ENCODE peak calls at places on chromosomes 16 and 17, in ten cellular contexts. T, C, F, Z, R, M, X, K, A and S are unnamed samples.

GRCh38 chr16:67294927-67295326 is 15.6 kb downstream of the PLEKHG4 start:
- DNase-seq in T (no peak), C (no peak), F (no peak), Z (no peak), R (no peak), M (no peak), X (no peak), K (no peak), A (no peak), S (no peak)

GRCh38 chr16:54285414-54286066 is 1.0 kb downstream of the IRX3 start:
- DNase-seq in T (no peak), C (peak; percentile 38), F (no peak), Z (peak; percentile 80), R (peak; percentile 71), M (no peak), X (no peak), K (peak; percentile 35), A (no peak), S (no peak)

GRCh38 chr17:71019699-71020098 is 850.4 kb downstream of the KCNJ2 start:
- DNase-seq in T (no peak), C (no peak), F (no peak), Z (no peak), R (no peak), M (no peak), X (no peak), K (no peak), A (no peak), S (no peak)

GRCh38 chr17:81599719-81600486 is 37.0 kb downstream of the NPLOC4 start:
- DNase-seq in T (no peak), C (no peak), F (no peak), Z (no peak), R (no peak), M (no peak), X (no peak), K (no peak), A (no peak), S (no peak)

GRCh38 chr17:82531431-82531881 is 11.9 kb downstream of the FOXK2 start:
- DNase-seq in T (no peak), C (no peak), F (no peak), Z (no peak), R (peak; percentile 61), M (peak; percentile 83), X (no peak), K (no peak), A (no peak), S (no peak)

GRCh38 chr17:55402374-55402773 is 19.3 kb downstream of the MMD start:
- DNase-seq in T (no peak), C (no peak), F (peak; percentile 6), Z (no peak), R (peak; percentile 35), M (peak; percentile 88), X (no peak), K (no peak), A (no peak), S (no peak)

GRCh38 chr16:66007717-66008116 is 358.8 kb upstream of the CDH5 start:
- DNase-seq in T (no peak), C (no peak), F (no peak), Z (no peak), R (no peak), M (peak; percentile 71), X (no peak), K (no peak), A (no peak), S (no peak)

GRCh38 chr16:19559242-19559910 is 3.9 kb downstream of the VPS35L start:
- DNase-seq in T (peak; percentile 82), C (peak; percentile 58), F (peak; percentile 51), Z (peak; percentile 40), R (peak; percentile 20), M (peak; percentile 74), X (no peak), K (peak; percentile 59), A (no peak), S (peak; percentile 34)

GRCh38 chr17:50647187-50647586 is 12.5 kb downstream of the ABCC3 start:
- DNase-seq in T (no peak), C (no peak), F (no peak), Z (no peak), R (no peak), M (no peak), X (no peak), K (no peak), A (no peak), S (no peak)

DNA sequence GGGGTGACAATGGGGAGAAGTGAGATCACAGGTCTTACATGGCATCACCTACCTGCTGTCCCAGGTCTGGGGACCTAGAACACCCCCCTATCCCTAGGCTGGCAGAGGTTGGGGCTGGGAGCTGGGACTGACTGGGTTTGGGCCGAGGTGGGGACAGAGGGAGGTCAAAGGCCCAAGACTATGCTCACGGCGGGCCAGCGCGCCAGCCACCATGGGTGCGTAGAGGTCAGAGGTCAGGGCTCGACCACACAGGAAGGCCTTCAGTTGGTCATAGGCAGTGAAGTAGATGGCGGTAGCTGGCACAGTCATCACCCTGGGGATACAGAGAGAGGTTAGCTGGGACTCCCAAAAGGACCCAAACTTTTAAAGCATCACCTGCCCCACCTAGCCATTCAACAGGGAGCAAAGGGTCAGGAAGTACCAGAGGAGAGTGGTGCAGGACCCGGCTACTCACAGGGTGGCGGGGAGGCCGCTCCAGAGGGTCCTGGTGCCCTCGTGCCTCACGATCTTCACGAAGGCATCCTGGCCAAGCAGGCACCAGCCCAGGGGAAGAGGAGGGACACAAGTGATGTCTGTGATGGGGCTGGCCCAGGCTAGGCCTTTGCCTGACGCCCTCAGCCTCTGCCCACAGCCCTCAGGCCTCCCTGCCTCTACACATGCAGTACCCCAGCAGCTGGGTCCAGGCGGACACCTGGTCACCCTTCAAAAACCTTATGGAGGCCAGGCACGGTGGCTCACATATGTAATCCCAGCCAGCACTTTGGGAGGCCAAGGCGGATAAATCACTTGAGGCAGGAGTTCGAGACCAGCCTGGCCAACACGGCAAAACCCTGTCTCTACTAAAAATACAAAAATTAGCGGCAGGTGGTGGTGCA is 3.1 kb downstream of the SLC25A39 start:
- DNase-seq in T (no peak), C (no peak), F (no peak), Z (no peak), R (no peak), M (no peak), X (no peak), K (no peak), A (no peak), S (no peak)
- H3K9ac ChIP-seq in T (no peak overlapping the region), C (no peak overlapping the region), F (no peak overlapping the region), Z (no peak overlapping the region), R (no peak overlapping the region), M (no peak overlapping the region), X (peak overlapping the region; percentile 27), K (peak overlapping the region; percentile 30), A (no peak overlapping the region), S (no peak overlapping the region)

DNA sequence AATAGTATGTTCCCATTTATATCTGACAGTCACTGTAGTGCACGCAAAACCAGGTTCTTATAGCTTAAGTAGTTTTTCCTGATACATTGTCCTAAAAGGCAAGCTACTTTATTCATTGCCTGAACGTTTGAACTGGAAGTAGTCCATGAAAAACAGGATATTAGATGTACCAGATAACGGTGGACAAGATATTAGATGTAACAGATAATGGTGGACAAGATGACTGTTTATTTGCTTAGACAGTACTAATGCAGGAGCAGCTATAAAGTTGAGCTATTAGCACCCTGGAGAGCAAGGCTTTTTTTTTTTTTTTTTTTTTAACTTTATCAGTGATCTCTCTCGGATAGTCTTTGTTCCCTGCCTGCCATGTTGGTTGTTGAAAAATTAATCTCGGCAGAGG is 17.5 kb upstream of the TBKBP1 start:
- DNase-seq in T (no peak), C (no peak), F (no peak), Z (no peak), R (no peak), M (no peak), X (no peak), K (no peak), A (no peak), S (no peak)
- H3K9ac ChIP-seq in T (no peak overlapping the region), C (no peak overlapping the region), F (no peak overlapping the region), Z (no peak overlapping the region), R (no peak overlapping the region), M (no peak overlapping the region), X (no peak overlapping the region), K (no peak overlapping the region), A (no peak overlapping the region), S (no peak overlapping the region)

GRCh38 chr17:75753514-75754377 is 11.2 kb downstream of the GALK1 start:
- DNase-seq in T (peak; percentile 90), C (peak; percentile 67), F (no peak), Z (peak; percentile 98), R (no peak), M (no peak), X (no peak), K (peak; percentile 63), A (no peak), S (peak; percentile 48)
- H3K9ac ChIP-seq in T (peak overlapping the region; percentile 70), C (peak overlapping the region; percentile 75), F (no peak overlapping the region), Z (peak overlapping the region; percentile 46), R (no peak overlapping the region), M (no peak overlapping the region), X (peak overlapping the region; percentile 70), K (peak overlapping the region; percentile 84), A (peak overlapping the region; percentile 15), S (peak overlapping the region; percentile 53)

DNA sequence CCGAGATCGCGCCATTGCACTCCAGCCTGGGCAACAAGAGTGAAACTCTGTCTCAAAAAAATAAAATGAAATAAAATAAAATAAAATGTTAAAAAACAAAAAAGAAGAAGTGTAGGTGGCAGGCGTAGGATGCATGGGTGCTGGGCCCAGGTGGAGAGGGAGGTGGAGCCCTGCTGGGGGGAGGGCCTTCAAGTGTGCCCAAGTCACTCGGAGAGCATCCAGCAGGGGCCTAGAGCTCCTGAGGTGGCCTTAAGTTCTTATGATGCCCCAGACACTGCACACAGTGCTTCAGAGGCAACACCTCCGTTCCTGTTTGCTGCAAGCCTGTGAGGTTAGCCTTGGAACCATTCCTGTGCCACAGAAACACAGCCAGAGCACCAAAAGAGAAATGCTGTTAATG is 23.2 kb downstream of the IL4R start:
- DNase-seq in T (no peak), C (no peak), F (no peak), Z (no peak), R (no peak), M (no peak), X (no peak), K (no peak), A (no peak), S (no peak)
- H3K9ac ChIP-seq in T (no peak overlapping the region), C (no peak overlapping the region), F (no peak overlapping the region), Z (no peak overlapping the region), R (no peak overlapping the region), M (no peak overlapping the region), X (peak overlapping the region; percentile 13), K (no peak overlapping the region), A (no peak overlapping the region), S (no peak overlapping the region)